ENCODE peak calls at places on chromosome 5, in seven cellular contexts. C is DMS153; W is astrocyte of the cerebellum; N is activated CD4-positive, alpha-beta T cell treated with anti-CD3 and anti-CD28 coated beads for 48 hours; G is activated T-cell treated with anti-CD3 and anti-CD28 coated beads for 48 hours; M is left cardiac atrium; I is T-helper 2 cell. D is an unnamed sample.

GRCh38 chr5:18483386-18483785 is 849.1 kb downstream of the TAF11L14 start:
- DNase-seq in C (no peak), W (no peak), N (no peak), I (no peak), M (no peak), G (no peak), D (no peak)

GRCh38 chr5:11047051-11047450 is 286.0 kb upstream of the DAP start:
- DNase-seq in I (no peak), G (no peak), C (no peak), N (no peak), W (no peak), M (no peak), D (no peak)

GRCh38 chr5:32013658-32014057 is 160.5 kb downstream of the GOLPH3 start:
- DNase-seq in W (no peak), N (no peak), I (no peak), C (no peak), M (no peak), G (no peak), D (no peak)

GRCh38 chr5:2455878-2456277 is 295.6 kb downstream of the IRX2 start:
- DNase-seq in I (no peak), N (no peak), G (no peak), M (no peak), C (no peak), W (no peak), D (no peak)

GRCh38 chr5:180813418-180813817 is 10.8 kb upstream of the MGAT1 start:
- DNase-seq in I (no peak), G (no peak), C (no peak), W (no peak), N (no peak), M (no peak), D (no peak)

GRCh38 chr5:89893546-89893945 is 516.0 kb downstream of the CETN3 start:
- DNase-seq in I (no peak), G (no peak), N (no peak), C (no peak), W (no peak), M (no peak), D (no peak)

GRCh38 chr5:140800816-140801493 is at the start of gene PCDHA3:
- DNase-seq in M (no peak), G (no peak), N (no peak), W (no peak), C (no peak), I (no peak), D (no peak)

GRCh38 chr5:174338204-174339010 is 292.9 kb downstream of the NSG2 start:
- DNase-seq in G (no peak), C (no peak), W (no peak), I (no peak), M (peak; percentile 56), N (no peak), D (no peak)

GRCh38 chr5:164824671-164825070 is 1319.3 kb downstream of the MAT2B start:
- DNase-seq in W (no peak), N (no peak), M (no peak), C (no peak), G (no peak), I (no peak), D (no peak)

GRCh38 chr5:107542428-107542827 is 128.3 kb downstream of the EFNA5 start:
- DNase-seq in I (no peak), C (peak; percentile 29), M (peak; percentile 87), G (no peak), N (no peak), W (peak; percentile 65), D (peak; percentile 55)

GRCh38 chr5:76402251-76402879 is 720 bp upstream of the IQGAP2 start:
- DNase-seq in W (no peak), N (peak; percentile 89), M (peak; percentile 49), C (no peak), G (peak; percentile 76), I (peak; percentile 78), D (peak; percentile 37)

GRCh38 chr5:159971038-159971437 is 37.9 kb upstream of the TTC1 start:
- DNase-seq in N (no peak), W (no peak), G (no peak), I (no peak), C (no peak), M (no peak), D (no peak)

GRCh38 chr5:178119915-178120660 is 6.8 kb downstream of the N4BP3 start:
- DNase-seq in N (no peak), I (no peak), W (no peak), C (no peak), M (no peak), G (no peak), D (no peak)

GRCh38 chr5:133225671-133226152 is 173.9 kb downstream of the HSPA4 start:
- DNase-seq in C (no peak), I (no peak), W (no peak), G (no peak), N (no peak), M (no peak), D (no peak)

GRCh38 chr5:169178754-169179153 is 122.2 kb downstream of the SLIT3 start:
- DNase-seq in I (no peak), G (no peak), N (no peak), W (no peak), C (no peak), M (no peak), D (no peak)

GRCh38 chr5:93790401-93790800 is 49.0 kb upstream of the POU5F2 start:
- DNase-seq in M (no peak), G (no peak), W (no peak), C (no peak), N (no peak), I (no peak), D (no peak)

GRCh38 chr5:75052461-75053285 is at the start of gene GCNT4:
- DNase-seq in G (peak; percentile 38), C (no peak), I (peak; percentile 30), W (no peak), M (peak; percentile 59), N (peak; percentile 49), D (peak; percentile 54)

GRCh38 chr5:60604771-60605170 is 95.2 kb downstream of the DEPDC1B start:
- DNase-seq in M (no peak), C (no peak), W (no peak), I (no peak), G (no peak), N (no peak), D (no peak)

GRCh38 chr5:151270599-151270998 is 17.6 kb downstream of the GM2A start:
- DNase-seq in G (no peak), N (no peak), W (no peak), C (no peak), M (no peak), I (no peak), D (no peak)

GRCh38 chr5:150167163-150167798 is 703 bp downstream of the CDX1 start:
- DNase-seq in N (no peak), M (no peak), G (no peak), W (no peak), C (no peak), I (no peak), D (no peak)

GRCh38 chr5:11227064-11227463 is 466.0 kb upstream of the DAP start:
- DNase-seq in C (no peak), I (no peak), M (no peak), G (no peak), W (no peak), N (no peak), D (no peak)

GRCh38 chr5:141476132-141476909 is 555 bp downstream of the PCDHGC3 start:
- DNase-seq in G (no peak), N (no peak), I (no peak), C (peak; percentile 17), M (peak; percentile 75), W (peak; percentile 56), D (peak; percentile 64)

GRCh38 chr5:31965227-31965626 is 208.9 kb downstream of the GOLPH3 start:
- DNase-seq in W (no peak), C (no peak), G (no peak), M (no peak), I (no peak), N (no peak), D (no peak)

GRCh38 chr5:149583394-149583793 is 2.1 kb downstream of the ARHGEF37 start:
- DNase-seq in G (no peak), C (no peak), W (peak; percentile 32), I (no peak), M (no peak), N (no peak), D (no peak)

GRCh38 chr5:31477516-31477915 is 54.4 kb downstream of the DROSHA start:
- DNase-seq in I (no peak), G (no peak), M (no peak), W (no peak), C (no peak), N (peak; percentile 10), D (no peak)

GRCh38 chr5:142561486-142562097 is 124.3 kb downstream of the FGF1 start:
- DNase-seq in M (no peak), C (no peak), W (peak; percentile 39), N (no peak), I (no peak), G (no peak), D (no peak)

GRCh38 chr5:172999974-173000373 is 16.4 kb downstream of the ATP6V0E1 start:
- DNase-seq in C (no peak), M (no peak), N (no peak), G (no peak), W (no peak), I (no peak), D (no peak)

GRCh38 chr5:59489551-59489950 is 404.0 kb downstream of the PDE4D start:
- DNase-seq in M (no peak), W (no peak), C (no peak), G (no peak), I (no peak), N (no peak), D (no peak)

GRCh38 chr5:154230526-154230925 is 40.0 kb downstream of the GALNT10 start:
- DNase-seq in N (no peak), W (no peak), C (no peak), M (no peak), G (no peak), I (no peak), D (no peak)